ENCODE peak calls at places on chromosome 16, in eight cellular contexts. C is SK-N-SH, H is HCT116, Y is HL-60, L is GM23338, F is HepG2, U is K562, A is GM12878. V is an unnamed sample.
A peak's percentile ranks its signal among the peaks of the same experiment; 100 is the strongest.

GRCh38 chr16:68760671-68761275 is 23.7 kb downstream of the CDH1 start:
- DNase-seq in C (no peak), H (no peak), Y (no peak), L (no peak), F (peak; percentile 87), U (peak; percentile 45), A (peak; percentile 95), V (no peak)

GRCh38 chr16:23081675-23082119 is 67.6 kb downstream of the USP31 start:
- DNase-seq in C (peak; percentile 42), H (no peak), Y (no peak), L (no peak), F (no peak), U (no peak), A (no peak), V (no peak)

GRCh38 chr16:88306411-88306810 is 76.3 kb upstream of the ZNF469 start:
- DNase-seq in C (no peak), H (no peak), Y (no peak), L (no peak), F (no peak), U (no peak), A (no peak), V (no peak)

GRCh38 chr16:78816499-78817441 is 717.3 kb downstream of the WWOX start:
- DNase-seq in C (no peak), H (no peak), Y (no peak), L (no peak), F (no peak), U (no peak), A (no peak), V (no peak)

GRCh38 chr16:13098536-13098935 is 197.1 kb downstream of the SHISA9 start:
- DNase-seq in C (no peak), H (no peak), Y (no peak), L (no peak), F (no peak), U (no peak), A (no peak), V (no peak)

GRCh38 chr16:69691980-69692911 is 34.1 kb downstream of the NQO1 start:
- DNase-seq in C (no peak), H (no peak), Y (no peak), L (no peak), F (no peak), U (no peak), A (peak; percentile 7), V (no peak)

GRCh38 chr16:80045944-80046660 is 445.6 kb upstream of the MAF start:
- DNase-seq in C (no peak), H (no peak), Y (no peak), L (no peak), F (no peak), U (no peak), A (no peak), V (no peak)

GRCh38 chr16:23518435-23518891 is 8.2 kb upstream of the GGA2 start:
- DNase-seq in C (no peak), H (no peak), Y (peak; percentile 66), L (no peak), F (no peak), U (no peak), A (no peak), V (no peak)

GRCh38 chr16:31386157-31386984 is 6.8 kb upstream of the ITGAD start:
- DNase-seq in C (no peak), H (peak; percentile 54), Y (no peak), L (peak; percentile 62), F (no peak), U (no peak), A (no peak), V (peak; percentile 33)

GRCh38 chr16:17307501-17307900 is 163.3 kb downstream of the XYLT1 start:
- DNase-seq in C (no peak), H (no peak), Y (no peak), L (no peak), F (no peak), U (no peak), A (no peak), V (no peak)

GRCh38 chr16:11514283-11514682 is 72.4 kb downstream of the LITAF start:
- DNase-seq in C (no peak), H (no peak), Y (no peak), L (no peak), F (no peak), U (no peak), A (no peak), V (no peak)

GRCh38 chr16:20265019-20265418 is 62.3 kb downstream of the GP2 start:
- DNase-seq in C (no peak), H (no peak), Y (no peak), L (no peak), F (no peak), U (no peak), A (no peak), V (no peak)

GRCh38 chr16:73298562-73298961 is 250.6 kb upstream of the ZFHX3 start:
- DNase-seq in C (no peak), H (no peak), Y (no peak), L (peak; percentile 80), F (peak; percentile 9), U (no peak), A (no peak), V (no peak)

GRCh38 chr16:88479795-88480760 is 27.0 kb downstream of the ZFPM1 start:
- DNase-seq in C (no peak), H (no peak), Y (peak; percentile 52), L (no peak), F (no peak), U (no peak), A (no peak), V (no peak)

GRCh38 chr16:84832488-84833141 is 12.8 kb downstream of the CRISPLD2 start:
- DNase-seq in C (no peak), H (no peak), Y (peak; percentile 59), L (no peak), F (no peak), U (no peak), A (no peak), V (no peak)

GRCh38 chr16:51144203-51144602 is 6.9 kb downstream of the SALL1 start:
- DNase-seq in C (no peak), H (no peak), Y (no peak), L (no peak), F (no peak), U (no peak), A (no peak), V (no peak)
- H3K4me3 ChIP-seq in C (no peak overlapping the region), H (no peak overlapping the region), Y (no peak overlapping the region), L (no peak overlapping the region), F (no peak overlapping the region), U (no peak overlapping the region), A (no peak overlapping the region), V (no peak overlapping the region)

DNA sequence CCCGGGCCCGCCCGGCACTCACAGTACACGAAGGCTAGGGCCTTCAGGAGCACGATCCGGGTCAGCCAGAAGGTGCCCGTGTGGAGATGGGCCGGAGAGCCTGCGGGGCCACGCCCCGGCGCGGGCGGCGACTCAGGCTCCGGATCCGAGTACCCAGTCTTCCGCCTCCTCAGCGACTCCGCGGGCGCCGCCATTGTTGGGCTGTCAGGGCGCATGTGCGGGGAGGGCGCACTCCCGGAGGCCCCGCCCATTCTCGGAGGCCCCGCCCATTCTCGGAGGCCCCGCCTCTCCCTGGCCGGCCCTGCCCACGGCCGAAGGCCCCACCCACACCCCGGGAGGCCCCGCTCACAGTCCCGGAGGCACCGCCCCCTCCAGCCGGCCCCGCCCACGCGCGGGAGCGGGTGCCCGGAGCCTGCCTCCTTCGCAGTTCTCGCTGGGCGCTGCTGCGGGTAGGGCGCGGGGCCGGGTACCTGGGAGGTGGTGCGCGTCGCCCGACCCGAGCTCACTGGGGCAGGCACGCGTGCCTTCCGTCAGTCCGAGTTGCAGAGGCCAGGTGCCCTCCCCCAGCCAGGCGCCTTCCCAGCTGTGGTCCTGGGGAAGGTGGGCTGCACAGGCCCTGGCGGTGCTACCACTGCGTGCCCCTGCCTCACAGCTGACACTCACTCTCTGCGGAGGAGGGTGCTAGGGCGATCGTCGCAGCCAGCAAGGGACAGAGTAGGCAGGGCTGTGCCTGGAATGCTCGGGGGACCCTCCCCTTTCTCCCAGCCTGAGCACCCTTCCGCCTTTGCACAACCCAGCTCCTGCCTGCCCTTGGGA is at the start of gene LMF1:
- DNase-seq in C (peak; percentile 100), H (peak; percentile 68), Y (peak; percentile 89), L (peak; percentile 91), F (peak; percentile 81), U (peak; percentile 99), A (peak; percentile 35), V (peak; percentile 18)
- H3K27me3 ChIP-seq in C (peaks cover 47% of the 10 kb centered on the region), H (no peaks in the 10 kb centered on the region), Y (no peaks in the 10 kb centered on the region), L (peaks cover 9% of the 10 kb centered on the region), F (peaks cover 4% of the 10 kb centered on the region), U (peaks cover 50% of the 10 kb centered on the region), A (no peaks in the 10 kb centered on the region), V (no peaks in the 10 kb centered on the region)

GRCh38 chr16:90081606-90081970 is 4.5 kb upstream of the PRDM7 start:
- DNase-seq in C (no peak), H (no peak), Y (no peak), L (no peak), F (no peak), U (no peak), A (no peak), V (no peak)

GRCh38 chr16:90077240-90077756 is at the start of gene PRDM7:
- DNase-seq in C (peak; percentile 97), H (peak; percentile 99), Y (peak; percentile 95), L (peak; percentile 98), F (peak; percentile 81), U (peak; percentile 100), A (peak; percentile 79), V (peak; percentile 64)

GRCh38 chr16:90083139-90083538 is 6.0 kb upstream of the PRDM7 start:
- DNase-seq in C (no peak), H (no peak), Y (no peak), L (no peak), F (no peak), U (no peak), A (no peak), V (no peak)

GRCh38 chr16:90078594-90078895 is 1.4 kb upstream of the PRDM7 start:
- DNase-seq in C (no peak), H (no peak), Y (peak; percentile 60), L (no peak), F (no peak), U (no peak), A (no peak), V (no peak)

DNA sequence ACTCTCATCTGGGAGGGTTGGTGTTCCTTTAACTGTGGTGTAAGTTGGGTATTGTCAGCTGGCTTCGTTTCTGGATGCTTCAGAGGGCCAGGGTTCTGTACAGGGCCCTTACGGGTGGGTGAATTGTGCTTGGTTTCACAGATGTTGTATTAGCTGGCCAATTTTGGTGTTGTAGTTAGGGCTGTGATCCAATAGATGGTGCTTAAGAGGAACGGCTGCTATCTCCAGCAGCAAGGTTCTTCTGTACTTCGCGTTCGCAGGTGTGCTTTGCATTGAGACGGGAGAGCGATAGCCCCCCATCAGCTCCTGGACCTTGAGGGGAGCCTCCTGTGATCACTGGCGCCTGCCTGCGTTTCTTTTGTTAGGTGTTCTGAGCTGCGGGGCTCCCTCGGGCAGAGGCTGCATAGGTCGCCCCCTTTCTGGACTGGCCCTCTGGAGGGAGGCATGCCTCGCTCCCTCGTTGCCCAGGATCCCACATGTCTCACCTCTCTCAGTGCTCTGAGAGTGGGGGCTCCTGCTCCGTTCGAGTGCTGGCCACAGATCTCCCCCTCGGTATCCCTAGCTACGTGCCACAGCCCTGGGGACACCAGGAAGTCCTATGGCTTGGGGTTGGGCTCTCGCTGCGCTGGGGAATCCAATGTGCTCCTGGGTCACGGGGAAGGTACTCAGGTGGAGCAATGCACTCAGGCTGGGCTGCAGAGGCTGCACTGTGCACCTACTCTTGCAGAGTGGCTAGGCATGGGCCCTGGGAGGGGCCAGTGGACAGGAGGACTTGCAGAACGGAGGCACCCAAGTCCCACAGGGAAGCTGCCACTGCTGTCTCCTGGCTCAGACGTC is 844 bp upstream of the PRDM7 start:
- DNase-seq in C (peak; percentile 14), H (no peak), Y (no peak), L (peak; percentile 55), F (no peak), U (peak; percentile 18), A (no peak), V (no peak)
- TF ChIP-seq REST in C (no peak), H (no peak), Y (no peak), L (no peak), F (no peak), U (no peak), A (no peak), V (no peak)

GRCh38 chr16:66899310-66899944 is 19.1 kb downstream of the PDP2 start:
- DNase-seq in C (peak; percentile 18), H (no peak), Y (no peak), L (no peak), F (no peak), U (no peak), A (no peak), V (no peak)
- H3K4me3 ChIP-seq in C (no peak overlapping the region), H (no peak overlapping the region), Y (no peak overlapping the region), L (no peak overlapping the region), F (peak overlapping the region; percentile 20), U (no peak overlapping the region), A (no peak overlapping the region), V (no peak overlapping the region)

V was measured in Panc1.